ENCODE peak calls at places on chromosomes 1 and 21, in five cellular contexts. W, A, C, J and P are unnamed samples.

GRCh38 chr1:87273291-87273690 is 55.4 kb upstream of the LMO4 start:
- DNase-seq in W (peak; percentile 38), A (no peak), C (no peak), J (no peak), P (no peak)

GRCh38 chr1:10530281-10530740 is 55.6 kb downstream of the PEX14 start:
- DNase-seq in W (peak; percentile 91), A (peak; percentile 81), C (no peak), J (no peak), P (no peak)

GRCh38 chr1:235918032-235918431 is 51.3 kb upstream of the LYST start:
- DNase-seq in W (no peak), A (no peak), C (peak; percentile 16), J (no peak), P (no peak)

GRCh38 chr1:5109652-5110051 is 455.2 kb downstream of the AJAP1 start:
- DNase-seq in W (no peak), A (no peak), C (no peak), J (no peak), P (no peak)

GRCh38 chr1:214364335-214364734 is 83.4 kb downstream of the SMYD2 start:
- DNase-seq in W (no peak), A (no peak), C (peak; percentile 88), J (no peak), P (peak; percentile 68)

GRCh38 chr1:227245613-227246320 is 72.5 kb downstream of the CDC42BPA start:
- DNase-seq in W (no peak), A (no peak), C (no peak), J (no peak), P (no peak)

GRCh38 chr21:17513214-17514123 is 626 bp downstream of the CXADR start:
- DNase-seq in W (peak; percentile 52), A (peak; percentile 75), C (peak; percentile 42), J (peak; percentile 39), P (peak; percentile 51)

GRCh38 chr1:56469640-56470371 is 109.6 kb downstream of the PLPP3 start:
- DNase-seq in W (no peak), A (no peak), C (peak; percentile 77), J (no peak), P (no peak)

GRCh38 chr1:175742790-175743459 is 470 bp downstream of the TNR start:
- DNase-seq in W (peak; percentile 88), A (peak; percentile 84), C (peak; percentile 51), J (no peak), P (peak; percentile 46)

GRCh38 chr1:21539933-21540332 is 30.7 kb downstream of the ALPL start:
- DNase-seq in W (peak; percentile 87), A (no peak), C (peak; percentile 32), J (no peak), P (no peak)

GRCh38 chr1:111604931-111605330 is 14.7 kb upstream of the RAP1A start:
- DNase-seq in W (no peak), A (no peak), C (peak; percentile 84), J (no peak), P (no peak)

GRCh38 chr1:94100785-94101612 is 19.9 kb downstream of the ABCA4 start:
- DNase-seq in W (no peak), A (no peak), C (no peak), J (no peak), P (peak; percentile 32)

GRCh38 chr21:25733859-25734653 is 648 bp downstream of the ATP5PF start:
- DNase-seq in W (peak; percentile 6), A (peak; percentile 56), C (peak; percentile 75), J (no peak), P (peak; percentile 17)

GRCh38 chr1:218425647-218426342 is 80.7 kb downstream of the TGFB2 start:
- DNase-seq in W (no peak), A (no peak), C (peak; percentile 86), J (no peak), P (no peak)

GRCh38 chr1:245873883-245874671 is 633.0 kb downstream of the SMYD3 start:
- DNase-seq in W (no peak), A (no peak), C (peak; percentile 29), J (no peak), P (no peak)

GRCh38 chr1:236808564-236809130 is 13.6 kb downstream of the MTR start:
- DNase-seq in W (no peak), A (no peak), C (no peak), J (no peak), P (no peak)

GRCh38 chr1:244896550-244896949 is 32.2 kb upstream of the HNRNPU start:
- DNase-seq in W (no peak), A (no peak), C (peak; percentile 59), J (no peak), P (no peak)

GRCh38 chr1:2554621-2555387 is 1.4 kb upstream of the TNFRSF14 start:
- DNase-seq in W (peak; percentile 46), A (peak; percentile 40), C (no peak), J (peak; percentile 55), P (no peak)

GRCh38 chr1:206492589-206492988 is 14.7 kb upstream of the RASSF5 start:
- DNase-seq in W (no peak), A (no peak), C (no peak), J (no peak), P (no peak)

GRCh38 chr1:29339176-29339575 is 102.9 kb downstream of the PTPRU start:
- DNase-seq in W (no peak), A (no peak), C (no peak), J (no peak), P (no peak)

GRCh38 chr1:4664095-4664494 is 9.7 kb downstream of the AJAP1 start:
- DNase-seq in W (no peak), A (no peak), C (no peak), J (no peak), P (no peak)

DNA sequence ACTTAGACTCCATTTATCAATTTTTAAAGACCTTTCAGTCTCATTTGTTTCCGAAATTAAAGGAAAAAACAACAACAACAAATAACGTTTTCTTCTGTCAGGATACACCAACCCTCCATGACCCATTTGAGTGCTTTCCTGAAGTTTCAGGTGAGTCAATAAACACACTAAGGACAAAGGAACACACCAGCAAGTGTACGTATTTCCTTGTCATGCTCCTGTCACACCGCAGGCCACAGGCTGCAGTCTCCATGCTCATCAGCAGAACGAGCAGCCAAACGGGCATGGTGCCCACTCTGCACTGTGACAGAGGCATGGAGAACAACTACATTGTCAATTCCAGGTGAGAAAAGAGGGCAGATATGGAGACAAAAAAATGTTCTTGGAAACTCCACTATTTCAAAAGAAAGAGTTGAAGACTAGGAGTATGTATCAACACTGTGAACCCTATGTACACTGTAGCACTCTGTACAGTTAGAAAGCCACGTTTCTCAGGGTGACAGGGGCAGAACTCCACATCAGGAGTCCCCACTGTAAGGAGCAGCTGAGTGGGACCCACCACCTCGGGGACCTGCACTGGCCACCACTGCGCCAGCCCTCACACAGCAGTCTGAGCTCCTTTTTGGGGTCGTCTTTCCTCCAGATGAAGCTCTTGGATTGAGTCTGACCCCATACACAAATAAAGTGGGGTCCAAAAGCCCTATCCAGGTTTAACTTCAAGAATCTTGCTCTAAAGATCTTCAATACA is 2.6 kb downstream of the PTTG1IP start:
- DNase-seq in W (no peak), A (no peak), C (no peak), J (no peak), P (no peak)
- H3K4me3 ChIP-seq in W (peak overlapping the region; percentile 92), A (peak overlapping the region; percentile 4), C (peak overlapping the region; percentile 95), J (peak overlapping the region; percentile 25), P (peak overlapping the region; percentile 8)

GRCh38 chr1:151146072-151146415 is 387 bp downstream of the SEMA6C start:
- DNase-seq in W (peak; percentile 47), A (no peak), C (peak; percentile 53), J (no peak), P (no peak)

GRCh38 chr1:151145158-151146071 is 1.0 kb downstream of the SEMA6C start:
- DNase-seq in W (peak; percentile 60), A (peak; percentile 35), C (peak; percentile 64), J (no peak), P (no peak)

GRCh38 chr1:151143986-151144385 is 2.4 kb downstream of the SEMA6C start:
- DNase-seq in W (peak; percentile 62), A (no peak), C (no peak), J (no peak), P (no peak)

GRCh38 chr1:151143057-151143435 is 3.4 kb downstream of the SEMA6C start:
- DNase-seq in W (peak; percentile 32), A (peak; percentile 58), C (no peak), J (no peak), P (no peak)

DNA sequence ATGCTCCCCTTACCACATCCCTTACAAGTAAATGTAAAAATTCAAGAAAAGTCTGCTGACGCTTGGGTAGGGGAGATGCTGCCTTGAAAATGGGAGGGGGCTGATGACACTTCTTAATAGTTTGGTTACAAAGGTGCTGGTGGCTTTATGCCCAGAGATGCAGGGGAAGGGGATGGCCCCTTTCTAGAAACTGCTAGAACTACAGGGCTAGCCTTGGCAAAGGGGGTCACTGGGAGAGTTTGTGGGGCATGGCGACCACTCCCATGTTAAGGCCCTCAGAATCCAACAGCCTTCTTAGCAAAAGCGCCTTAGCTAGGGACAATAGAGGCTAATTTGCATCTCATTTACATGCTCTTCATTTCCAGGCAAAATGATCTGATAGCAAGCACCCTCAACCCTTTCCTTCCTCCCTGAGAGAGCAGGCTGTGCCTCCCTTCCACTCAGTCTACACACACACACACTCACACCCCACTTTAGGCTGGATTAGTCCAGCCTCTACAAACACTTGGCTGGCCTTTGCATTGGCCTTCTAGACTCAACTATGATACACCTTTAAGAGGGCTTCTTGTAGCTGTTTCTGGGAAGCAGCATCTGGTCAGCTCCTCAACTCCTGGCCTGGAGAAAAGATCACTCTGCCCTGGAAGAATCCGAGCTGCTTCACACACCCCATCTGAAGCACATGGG is 1.8 kb downstream of the SEMA6C start:
- DNase-seq in W (peak; percentile 46), A (peak; percentile 35), C (peak; percentile 35), J (no peak), P (no peak)
- H3K4me1 ChIP-seq in W (peaks cover 35% of the 10 kb centered on the region), A (peaks cover 35% of the 10 kb centered on the region), C (peaks cover 7% of the 10 kb centered on the region), J (no peaks in the 10 kb centered on the region), P (peaks cover 16% of the 10 kb centered on the region)

DNA sequence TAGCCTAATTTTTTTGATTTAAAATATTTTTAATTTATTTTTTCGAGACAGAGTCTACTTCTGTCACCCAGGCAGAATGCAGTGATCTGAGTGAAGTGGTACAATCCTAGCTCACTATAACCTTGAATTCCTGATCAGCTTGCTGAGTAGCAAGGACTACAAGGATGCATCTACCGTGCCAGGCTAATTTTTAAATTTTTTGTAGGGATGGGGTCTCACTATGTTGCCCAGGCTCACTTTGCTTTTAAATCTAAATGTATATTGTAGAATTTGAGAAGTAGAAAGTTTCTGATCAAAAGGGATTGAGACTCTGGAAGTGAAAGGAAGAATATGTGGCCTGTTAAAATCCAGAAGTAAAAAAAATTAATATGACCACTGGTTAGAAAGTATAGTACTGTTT is 1.6 kb downstream of the STX12 start:
- DNase-seq in W (no peak), A (no peak), C (no peak), J (no peak), P (no peak)
- H3K4me3 ChIP-seq in W (no peak overlapping the region), A (no peak overlapping the region), C (peak overlapping the region; percentile 85), J (no peak overlapping the region), P (no peak overlapping the region)

GRCh38 chr1:38052750-38053415 is 6.3 kb upstream of the POU3F1 start:
- DNase-seq in W (peak; percentile 83), A (no peak), C (no peak), J (no peak), P (no peak)

GRCh38 chr1:38055965-38056364 is 9.4 kb upstream of the POU3F1 start:
- DNase-seq in W (no peak), A (no peak), C (no peak), J (no peak), P (no peak)

GRCh38 chr1:38053416-38054091 is 7.0 kb upstream of the POU3F1 start:
- DNase-seq in W (peak; percentile 41), A (no peak), C (no peak), J (no peak), P (no peak)

GRCh38 chr1:38059632-38060286 is 13.2 kb upstream of the POU3F1 start:
- DNase-seq in W (no peak), A (no peak), C (no peak), J (no peak), P (no peak)

GRCh38 chr1:38055398-38055797 is 8.8 kb upstream of the POU3F1 start:
- DNase-seq in W (no peak), A (no peak), C (no peak), J (no peak), P (no peak)
- H3K4me1 ChIP-seq in W (peaks cover 16% of the 10 kb centered on the region), A (no peaks in the 10 kb centered on the region), C (no peaks in the 10 kb centered on the region), J (peaks cover 9% of the 10 kb centered on the region), P (no peaks in the 10 kb centered on the region)